ENCODE peak calls at places on chromosome 19, in six cellular contexts. Z is gastrocnemius medialis, V is astrocyte, U is heart left ventricle, M is kidney, G is body of pancreas. N is an unnamed sample.
A peak's percentile ranks its signal among the peaks of the same experiment; 100 is the strongest.

GRCh38 chr19:18473706-18474087 is 35.8 kb upstream of the ISYNA1 start:
- DNase-seq in Z (no peak), V (no peak), U (no peak), M (no peak), G (no peak), N (no peak)

GRCh38 chr19:40147693-40148347 is 43.4 kb upstream of the MAP3K10 start:
- DNase-seq in Z (no peak), V (peak; percentile 59), U (no peak), M (peak; percentile 37), G (no peak), N (peak; percentile 54)

GRCh38 chr19:21519488-21519887 is 14.1 kb downstream of the ZNF429 start:
- DNase-seq in Z (no peak), V (no peak), U (no peak), M (no peak), G (no peak), N (no peak)

GRCh38 chr19:43605875-43606568 is 5.9 kb upstream of the SRRM5 start:
- DNase-seq in Z (no peak), V (no peak), U (no peak), M (no peak), G (no peak), N (no peak)

GRCh38 chr19:33408538-33408937 is 35.0 kb downstream of the CEBPG start:
- DNase-seq in Z (no peak), V (no peak), U (no peak), M (peak; percentile 15), G (no peak), N (peak; percentile 13)

GRCh38 chr19:13132471-13133166 is 14.6 kb downstream of the NACC1 start:
- DNase-seq in Z (no peak), V (peak; percentile 84), U (no peak), M (no peak), G (no peak), N (no peak)

GRCh38 chr19:48170817-48171347 is 402 bp downstream of the ZSWIM9 start:
- DNase-seq in Z (no peak), V (no peak), U (peak; percentile 18), M (peak; percentile 78), G (no peak), N (no peak)

GRCh38 chr19:49894879-49895565 is 1.7 kb downstream of the IL4I1 start:
- DNase-seq in Z (no peak), V (no peak), U (no peak), M (no peak), G (no peak), N (no peak)

GRCh38 chr19:50331187-50332013 is 2.2 kb upstream of the KCNC3 start:
- DNase-seq in Z (no peak), V (no peak), U (no peak), M (no peak), G (no peak), N (no peak)

GRCh38 chr19:38095411-38096308 is 128.4 kb downstream of the DPF1 start:
- DNase-seq in Z (peak; percentile 21), V (peak; percentile 44), U (peak; percentile 52), M (peak; percentile 80), G (peak; percentile 70), N (peak; percentile 81)

GRCh38 chr19:23002690-23003422 is at the start of gene ZNF728:
- DNase-seq in Z (peak; percentile 8), V (no peak), U (peak; percentile 83), M (no peak), G (peak; percentile 39), N (peak; percentile 89)

GRCh38 chr19:50772408-50773311 is 2.4 kb downstream of the GPR32 start:
- DNase-seq in Z (no peak), V (no peak), U (no peak), M (no peak), G (no peak), N (no peak)

DNA sequence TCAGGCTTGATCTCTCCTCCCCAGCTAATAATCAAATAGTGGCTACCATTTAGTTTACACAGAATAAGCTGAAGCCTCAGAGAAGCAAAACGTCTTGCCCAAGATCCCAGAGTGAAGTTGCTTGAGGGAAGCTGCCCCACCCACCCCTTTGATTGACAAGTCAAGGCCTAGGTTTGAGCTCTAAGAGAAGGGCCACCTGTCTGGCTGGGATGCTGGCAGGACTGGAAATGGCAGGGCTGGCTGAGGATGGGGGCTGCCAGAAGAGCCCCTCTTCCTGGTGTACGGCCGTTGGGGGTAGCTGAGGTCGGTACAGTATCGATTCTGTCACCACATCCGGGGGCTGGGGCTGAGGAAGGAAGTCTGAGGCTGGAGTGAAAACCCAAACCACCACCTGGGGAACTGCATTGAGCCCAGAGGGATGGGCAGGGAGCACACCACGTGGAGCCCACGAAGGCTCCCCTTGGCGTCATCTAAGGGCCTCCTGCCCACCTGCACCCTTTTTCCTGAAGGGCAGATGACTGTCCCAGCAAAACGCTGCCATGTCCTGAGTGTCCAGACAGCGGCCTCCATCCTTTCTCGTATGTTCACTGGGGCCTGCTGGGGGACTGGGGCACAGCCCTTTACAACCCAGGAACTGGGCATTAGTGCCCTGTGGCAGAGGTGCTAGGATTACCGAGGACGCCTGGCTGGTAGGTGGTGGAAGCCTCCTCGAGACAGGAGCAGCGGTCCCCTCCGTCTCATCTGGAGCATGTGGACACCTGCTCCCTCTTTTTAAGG is 1.4 kb upstream of the PRKD2 start:
- DNase-seq in Z (no peak), V (no peak), U (no peak), M (no peak), G (peak; percentile 61), N (no peak)
- H3K4me3 ChIP-seq in Z (no peak overlapping the region), V (no peak overlapping the region), U (peak overlapping the region; percentile 79), M (no peak overlapping the region), G (no peak overlapping the region), N (no peak overlapping the region)

GRCh38 chr19:46862504-46862835 is 1.7 kb downstream of the ARHGAP35 start:
- DNase-seq in Z (no peak), V (no peak), U (no peak), M (peak; percentile 20), G (no peak), N (no peak)
- H3K27ac ChIP-seq in Z (peak overlapping the region; percentile 100), V (no peak overlapping the region), U (peak overlapping the region; percentile 98), M (peak overlapping the region; percentile 58), G (no peak overlapping the region), N (peak overlapping the region; percentile 15)

DNA sequence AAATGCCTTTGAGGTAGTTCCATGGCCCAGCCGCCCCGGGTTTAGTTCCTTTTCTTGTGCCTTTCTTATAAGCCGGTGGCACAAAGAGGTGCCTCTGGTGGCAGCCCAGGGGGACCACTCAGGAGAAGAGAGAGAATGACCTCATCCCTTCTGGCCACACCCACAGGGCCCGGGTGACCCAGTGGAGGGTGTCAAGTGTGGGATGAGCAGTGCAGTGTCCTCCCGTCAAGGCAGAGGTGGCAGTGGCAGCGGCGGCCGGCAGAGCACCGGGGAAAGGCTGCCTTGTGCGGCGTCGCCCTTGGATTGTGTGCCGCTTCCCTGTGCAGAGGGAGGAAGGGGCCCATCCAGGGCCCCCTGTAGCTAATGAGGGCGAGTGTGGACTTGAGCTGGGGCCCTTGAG is 47.9 kb downstream of the KDM4B start:
- DNase-seq in Z (no peak), V (no peak), U (no peak), M (peak; percentile 35), G (no peak), N (no peak)
- H3K36me3 ChIP-seq in Z (peaks cover 12% of the 10 kb centered on the region), V (peaks cover 3% of the 10 kb centered on the region), U (peaks cover 9% of the 10 kb centered on the region), M (peaks cover 9% of the 10 kb centered on the region), G (no peaks in the 10 kb centered on the region), N (no peaks in the 10 kb centered on the region)

DNA sequence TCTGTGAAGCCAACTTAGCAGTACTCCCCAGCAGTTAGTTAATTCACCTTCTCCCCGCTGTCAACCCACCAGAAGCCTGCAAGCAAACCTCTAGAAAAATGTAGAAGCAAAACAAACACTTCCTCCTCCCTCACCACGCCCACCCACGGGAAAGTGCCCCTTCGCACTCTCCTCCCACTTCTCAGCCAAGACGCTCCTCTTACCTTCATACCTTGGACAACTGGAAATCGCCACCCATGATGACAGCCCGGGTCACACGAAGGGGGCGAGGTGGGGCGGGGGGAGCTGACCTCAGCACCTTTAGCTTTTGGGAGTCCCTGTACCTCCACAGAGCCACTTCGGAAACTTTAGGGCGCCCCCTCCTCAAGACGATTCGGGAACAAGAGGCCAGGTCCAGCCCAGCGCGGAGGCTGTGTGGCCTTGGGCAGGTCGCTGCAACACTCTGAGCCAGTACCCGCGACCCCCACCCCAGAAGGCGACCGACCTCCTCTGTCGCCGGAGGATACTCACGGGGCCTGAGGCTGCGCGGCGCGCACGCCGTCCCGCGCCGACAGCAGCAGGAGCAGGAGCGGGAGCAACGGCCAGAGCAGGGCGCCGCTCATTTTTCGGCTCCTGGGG is 460 bp downstream of the CPAMD8 start:
- DNase-seq in Z (no peak), V (no peak), U (no peak), M (peak; percentile 71), G (no peak), N (no peak)
- H3K4me3 ChIP-seq in Z (peak overlapping the region; percentile 49), V (no peak overlapping the region), U (peak overlapping the region; percentile 53), M (no peak overlapping the region), G (no peak overlapping the region), N (no peak overlapping the region)

GRCh38 chr19:35620001-35620400 is 7.5 kb downstream of the HAUS5 start:
- DNase-seq in Z (no peak), V (no peak), U (no peak), M (no peak), G (no peak), N (no peak)

GRCh38 chr19:35615036-35615435 is 2.5 kb downstream of the HAUS5 start:
- DNase-seq in Z (no peak), V (no peak), U (no peak), M (no peak), G (no peak), N (no peak)

GRCh38 chr19:35619290-35619923 is 6.9 kb downstream of the HAUS5 start:
- DNase-seq in Z (no peak), V (no peak), U (no peak), M (no peak), G (no peak), N (no peak)

GRCh38 chr19:35621708-35622107 is 7.1 kb upstream of the RBM42 start:
- DNase-seq in Z (no peak), V (no peak), U (no peak), M (no peak), G (no peak), N (no peak)

GRCh38 chr19:35618857-35619256 is 6.3 kb downstream of the HAUS5 start:
- DNase-seq in Z (no peak), V (no peak), U (no peak), M (no peak), G (no peak), N (no peak)
- H3K27ac ChIP-seq in Z (no peak overlapping the region), V (no peak overlapping the region), U (no peak overlapping the region), M (no peak overlapping the region), G (no peak overlapping the region), N (no peak overlapping the region)

GRCh38 chr19:27709496-27709895 is 1503.5 kb downstream of the UQCRFS1 start:
- DNase-seq in Z (no peak), V (no peak), U (no peak), M (no peak), G (no peak), N (no peak)
- H3K36me3 ChIP-seq in Z (no peaks in the 10 kb centered on the region), V (no peaks in the 10 kb centered on the region), U (no peaks in the 10 kb centered on the region), M (no peaks in the 10 kb centered on the region), G (no peaks in the 10 kb centered on the region), N (no peaks in the 10 kb centered on the region)

GRCh38 chr19:55082023-55082851 is 6.6 kb downstream of the EPS8L1 start:
- DNase-seq in Z (no peak), V (no peak), U (no peak), M (no peak), G (no peak), N (no peak)

GRCh38 chr19:55083004-55083850 is 7.6 kb downstream of the EPS8L1 start:
- DNase-seq in Z (no peak), V (no peak), U (no peak), M (no peak), G (no peak), N (no peak)

GRCh38 chr19:55080121-55080914 is 4.6 kb downstream of the EPS8L1 start:
- DNase-seq in Z (no peak), V (no peak), U (peak; percentile 60), M (peak; percentile 89), G (no peak), N (no peak)

GRCh38 chr19:55080915-55081772 is 5.5 kb downstream of the EPS8L1 start:
- DNase-seq in Z (peak; percentile 34), V (peak; percentile 12), U (peak; percentile 72), M (peak; percentile 90), G (peak; percentile 52), N (peak; percentile 90)

GRCh38 chr19:55081773-55082022 is 6.0 kb downstream of the EPS8L1 start:
- DNase-seq in Z (no peak), V (no peak), U (no peak), M (no peak), G (no peak), N (no peak)
- H3K4me3 ChIP-seq in Z (peak overlapping the region; percentile 52), V (no peak overlapping the region), U (peak overlapping the region; percentile 57), M (no peak overlapping the region), G (no peak overlapping the region), N (no peak overlapping the region)

N was measured in aorta.